ENCODE peak calls at places on chromosomes 1 and 21, in nine cellular contexts. One of them, this sample, is unnamed.

GRCh38 chr1:192485692-192486436 is 89.7 kb upstream of the RGS1 start:
- DNase-seq in GM23338: no peak
- DNase-seq in body of pancreas: peak
- DNase-seq in EH: peak
- DNase-seq in activated CD8-positive, alpha-beta memory T cell treated with anti-CD3 and anti-CD28 coated beads for 1 hour: no peak
- DNase-seq in Ammon's horn: no peak
- DNase-seq in left cardiac atrium: peak
- DNase-seq in neural crest cell: no peak
- DNase-seq in NCI-H2081 treated with DMSO at 0.1 percent for 48 hours: no peak
- DNase-seq in this sample: no peak

GRCh38 chr21:43355196-43355924 is 71.6 kb downstream of the SIK1 start:
- DNase-seq in GM23338: no peak
- DNase-seq in body of pancreas: no peak
- DNase-seq in EH: no peak
- DNase-seq in activated CD8-positive, alpha-beta memory T cell treated with anti-CD3 and anti-CD28 coated beads for 1 hour: no peak
- DNase-seq in Ammon's horn: no peak
- DNase-seq in left cardiac atrium: no peak
- DNase-seq in neural crest cell: no peak
- DNase-seq in NCI-H2081 treated with DMSO at 0.1 percent for 48 hours: no peak
- DNase-seq in this sample: no peak

GRCh38 chr1:21323091-21323490 is 32.8 kb upstream of the ECE1 start:
- DNase-seq in GM23338: no peak
- DNase-seq in body of pancreas: no peak
- DNase-seq in EH: no peak
- DNase-seq in activated CD8-positive, alpha-beta memory T cell treated with anti-CD3 and anti-CD28 coated beads for 1 hour: no peak
- DNase-seq in Ammon's horn: no peak
- DNase-seq in left cardiac atrium: no peak
- DNase-seq in neural crest cell: no peak
- DNase-seq in NCI-H2081 treated with DMSO at 0.1 percent for 48 hours: no peak
- DNase-seq in this sample: no peak

GRCh38 chr1:170661646-170662411 is 2.1 kb upstream of the PRRX1 start:
- DNase-seq in GM23338: peak
- DNase-seq in body of pancreas: no peak
- DNase-seq in EH: peak
- DNase-seq in activated CD8-positive, alpha-beta memory T cell treated with anti-CD3 and anti-CD28 coated beads for 1 hour: no peak
- DNase-seq in Ammon's horn: peak
- DNase-seq in left cardiac atrium: peak
- DNase-seq in neural crest cell: no peak
- DNase-seq in NCI-H2081 treated with DMSO at 0.1 percent for 48 hours: no peak
- DNase-seq in this sample: peak

GRCh38 chr1:236677641-236678235 is 8.6 kb upstream of the ACTN2 start:
- DNase-seq in GM23338: peak
- DNase-seq in body of pancreas: no peak
- DNase-seq in EH: no peak
- DNase-seq in activated CD8-positive, alpha-beta memory T cell treated with anti-CD3 and anti-CD28 coated beads for 1 hour: no peak
- DNase-seq in Ammon's horn: no peak
- DNase-seq in left cardiac atrium: no peak
- DNase-seq in neural crest cell: no peak
- DNase-seq in NCI-H2081 treated with DMSO at 0.1 percent for 48 hours: no peak
- DNase-seq in this sample: no peak

GRCh38 chr1:48105167-48105566 is 108.0 kb upstream of the TRABD2B start:
- DNase-seq in GM23338: peak
- DNase-seq in body of pancreas: no peak
- DNase-seq in EH: no peak
- DNase-seq in activated CD8-positive, alpha-beta memory T cell treated with anti-CD3 and anti-CD28 coated beads for 1 hour: no peak
- DNase-seq in Ammon's horn: no peak
- DNase-seq in left cardiac atrium: no peak
- DNase-seq in neural crest cell: no peak
- DNase-seq in NCI-H2081 treated with DMSO at 0.1 percent for 48 hours: no peak
- DNase-seq in this sample: no peak

GRCh38 chr21:45618287-45618686 is 25.2 kb upstream of the PCBP3 start:
- DNase-seq in GM23338: no peak
- DNase-seq in body of pancreas: no peak
- DNase-seq in EH: peak
- DNase-seq in activated CD8-positive, alpha-beta memory T cell treated with anti-CD3 and anti-CD28 coated beads for 1 hour: no peak
- DNase-seq in Ammon's horn: no peak
- DNase-seq in left cardiac atrium: no peak
- DNase-seq in neural crest cell: no peak
- DNase-seq in NCI-H2081 treated with DMSO at 0.1 percent for 48 hours: no peak
- DNase-seq in this sample: no peak

GRCh38 chr1:236699366-236699765 is 13.1 kb downstream of the ACTN2 start:
- DNase-seq in GM23338: no peak
- DNase-seq in body of pancreas: no peak
- DNase-seq in EH: no peak
- DNase-seq in activated CD8-positive, alpha-beta memory T cell treated with anti-CD3 and anti-CD28 coated beads for 1 hour: no peak
- DNase-seq in Ammon's horn: no peak
- DNase-seq in left cardiac atrium: no peak
- DNase-seq in neural crest cell: no peak
- DNase-seq in NCI-H2081 treated with DMSO at 0.1 percent for 48 hours: no peak
- DNase-seq in this sample: no peak

GRCh38 chr1:63674238-63674864 is 81.1 kb downstream of the PGM1 start:
- DNase-seq in GM23338: peak
- DNase-seq in body of pancreas: peak
- DNase-seq in EH: peak
- DNase-seq in activated CD8-positive, alpha-beta memory T cell treated with anti-CD3 and anti-CD28 coated beads for 1 hour: no peak
- DNase-seq in Ammon's horn: peak
- DNase-seq in left cardiac atrium: peak
- DNase-seq in neural crest cell: peak
- DNase-seq in NCI-H2081 treated with DMSO at 0.1 percent for 48 hours: no peak
- DNase-seq in this sample: peak